ENCODE peak calls at places on chromosome 17, in eight cellular contexts. M is heart right ventricle, Y is psoas muscle, H is transverse colon, L is OCI-LY7, Q is tibial artery, F is stomach, S is Peyer's patch. W is an unnamed sample. For H3K4me1, the result is how much of the 10 kb centered on the place peaks cover.

GRCh38 chr17:77476920-77477805 is 336.4 kb downstream of the SEC14L1 start:
- DNase-seq in M (peak), F (peak), Y (peak), L (peak), Q (peak), S (no peak), H (peak), W (peak)

GRCh38 chr17:28391401-28391800 is 14.6 kb downstream of the SLC46A1 start:
- DNase-seq in H (no peak), S (no peak), F (no peak), Y (no peak), M (no peak), L (no peak), Q (no peak), W (no peak)

GRCh38 chr17:74767111-74767516 is 9.0 kb downstream of the NAT9 start:
- DNase-seq in M (no peak), L (no peak), Y (no peak), Q (no peak), F (no peak), S (no peak), H (no peak), W (no peak)

GRCh38 chr17:6084226-6085161 is 14.3 kb downstream of the WSCD1 start:
- DNase-seq in Y (peak), H (no peak), L (no peak), S (no peak), F (no peak), M (no peak), Q (no peak), W (no peak)

GRCh38 chr17:63033142-63033541 is 67.1 kb downstream of the TANC2 start:
- DNase-seq in M (no peak), S (no peak), L (no peak), Q (no peak), Y (no peak), F (no peak), H (no peak), W (no peak)

GRCh38 chr17:4800462-4801185 is 1.5 kb downstream of the C17orf114 start:
- DNase-seq in L (no peak), Y (no peak), F (no peak), M (no peak), S (no peak), Q (no peak), H (no peak), W (no peak)

GRCh38 chr17:52383493-52384100 is 225.1 kb upstream of the CA10 start:
- DNase-seq in Y (no peak), H (peak), S (no peak), Q (no peak), F (peak), L (peak), M (peak), W (peak)

GRCh38 chr17:65783845-65784334 is 222.4 kb upstream of the AXIN2 start:
- DNase-seq in H (peak), M (no peak), L (no peak), Y (no peak), Q (no peak), F (no peak), S (no peak), W (no peak)

GRCh38 chr17:82872591-82873520 is 33.0 kb upstream of the ZNF750 start:
- DNase-seq in F (no peak), M (no peak), Y (no peak), Q (no peak), S (peak), H (no peak), L (peak), W (no peak)

GRCh38 chr17:16313159-16314090 is 39.8 kb downstream of the CENPV start:
- DNase-seq in L (no peak), F (no peak), Y (no peak), H (no peak), S (no peak), M (no peak), Q (no peak), W (no peak)

GRCh38 chr17:65588194-65588808 is 26.9 kb upstream of the AXIN2 start:
- DNase-seq in Y (no peak), S (no peak), F (peak), H (peak), L (peak), Q (no peak), M (no peak), W (peak)

GRCh38 chr17:78764871-78765270 is 17.2 kb downstream of the CYTH1 start:
- DNase-seq in S (no peak), L (no peak), Q (no peak), H (no peak), F (no peak), M (no peak), Y (no peak), W (no peak)

GRCh38 chr17:7839199-7839889 is 5.3 kb downstream of the KDM6B start:
- DNase-seq in Y (no peak), S (no peak), L (peak), F (no peak), H (peak), M (no peak), Q (no peak), W (peak)

GRCh38 chr17:82114447-82114846 is 16.4 kb upstream of the FASN start:
- DNase-seq in L (no peak), Q (no peak), H (no peak), S (no peak), F (no peak), Y (no peak), M (no peak), W (no peak)

GRCh38 chr17:28124962-28125361 is 82.5 kb downstream of the NLK start:
- DNase-seq in S (no peak), F (no peak), M (no peak), Y (no peak), L (no peak), H (no peak), Q (no peak), W (no peak)

GRCh38 chr17:66850692-66851091 is 15.8 kb downstream of the CACNG5 start:
- DNase-seq in H (no peak), L (no peak), Y (no peak), Q (no peak), S (no peak), M (no peak), F (no peak), W (no peak)

GRCh38 chr17:83065660-83066542 is 13.5 kb upstream of the METRNL start:
- DNase-seq in Y (no peak), F (peak), M (no peak), S (no peak), H (peak), L (no peak), Q (no peak), W (no peak)

GRCh38 chr17:28334176-28334575 is 1.1 kb downstream of the IFT20 start:
- DNase-seq in L (no peak), Q (no peak), Y (no peak), H (no peak), S (no peak), F (no peak), M (no peak), W (no peak)

GRCh38 chr17:51228177-51228576 is 31.7 kb downstream of the MBTD1 start:
- DNase-seq in H (no peak), L (no peak), S (no peak), Q (no peak), M (no peak), Y (no peak), F (no peak), W (no peak)

GRCh38 chr17:66549731-66550207 is 247.4 kb downstream of the PRKCA start:
- DNase-seq in Q (no peak), S (no peak), H (no peak), L (no peak), F (no peak), Y (no peak), M (no peak), W (no peak)

GRCh38 chr17:49106366-49107210 is 26.0 kb upstream of the B4GALNT2 start:
- DNase-seq in Y (no peak), H (no peak), S (no peak), M (no peak), L (no peak), Q (no peak), F (no peak), W (no peak)

GRCh38 chr17:9256361-9256943 is 235.1 kb downstream of the NTN1 start:
- DNase-seq in S (no peak), H (no peak), M (no peak), F (no peak), L (no peak), Q (no peak), Y (no peak), W (no peak)

GRCh38 chr17:80068301-80069160 is 32.1 kb downstream of the CCDC40 start:
- DNase-seq in L (no peak), Y (peak), S (no peak), M (peak), Q (no peak), H (no peak), F (peak), W (no peak)

GRCh38 chr17:55772086-55772485 is 21.2 kb downstream of the PCTP start:
- DNase-seq in S (no peak), F (no peak), Y (no peak), L (no peak), H (no peak), Q (no peak), M (no peak), W (no peak)
- TF ChIP-seq CTCF in S (no peak), F (no peak), Y (no peak), L (peak), H (no peak), Q (no peak), M (no peak), W (no peak)

DNA sequence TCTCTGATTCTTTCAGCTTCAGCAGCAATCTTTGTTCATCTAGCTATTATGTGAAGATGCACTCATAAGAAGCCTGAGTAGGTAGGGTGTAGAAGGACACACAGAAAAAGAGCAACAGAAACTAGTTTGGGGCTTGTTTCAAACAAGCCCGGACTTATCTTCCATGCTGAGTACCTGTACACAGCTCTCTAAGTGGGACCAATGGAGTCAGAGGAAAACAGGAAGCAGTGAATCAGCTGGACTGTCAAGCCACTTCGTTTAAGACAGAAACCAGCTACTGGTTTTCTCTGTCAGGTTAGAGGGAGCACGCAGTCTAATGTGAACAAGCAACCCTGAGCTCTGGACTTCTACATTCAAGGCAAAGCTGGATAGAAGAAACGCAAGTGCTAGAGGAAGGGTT is 16.0 kb downstream of the MAP2K6 start:
- DNase-seq in S (no peak), Y (no peak), H (no peak), M (no peak), L (no peak), F (no peak), Q (no peak), W (no peak)
- H3K4me1 ChIP-seq in S (under half), Y (under half), H (half or more), M (under half), L (under half), F (under half), Q (under half), W (under half)

GRCh38 chr17:43879723-43880419 is 27.5 kb downstream of the MPP2 start:
- DNase-seq in F (no peak), M (no peak), Q (no peak), Y (no peak), S (no peak), L (no peak), H (no peak), W (no peak)

GRCh38 chr17:43878260-43879082 is 28.9 kb downstream of the MPP2 start:
- DNase-seq in L (peak), F (peak), Y (peak), Q (peak), S (peak), M (peak), H (peak), W (peak)

GRCh38 chr17:43881758-43882505 is 25.4 kb downstream of the MPP2 start:
- DNase-seq in F (no peak), Q (no peak), S (no peak), Y (no peak), M (no peak), L (no peak), H (no peak), W (no peak)

GRCh38 chr17:43881176-43881575 is 26.2 kb downstream of the MPP2 start:
- DNase-seq in M (no peak), L (no peak), Y (no peak), S (no peak), H (no peak), Q (no peak), F (no peak), W (no peak)

GRCh38 chr17:43880420-43880991 is 26.8 kb downstream of the MPP2 start:
- DNase-seq in Y (peak), Q (no peak), F (peak), L (peak), M (no peak), H (peak), S (peak), W (no peak)
- TF ChIP-seq CTCF in Y (peak), Q (peak), F (peak), L (peak), M (peak), H (peak), S (peak), W (no peak)

GRCh38 chr17:42414782-42415409 is 8.2 kb downstream of the CAVIN1 start:
- DNase-seq in M (no peak), F (no peak), L (peak), H (no peak), Y (no peak), S (peak), Q (no peak), W (peak)

GRCh38 chr17:42411321-42411820 is 11.7 kb downstream of the CAVIN1 start:
- DNase-seq in L (no peak), Q (no peak), H (no peak), M (no peak), S (no peak), F (no peak), Y (no peak), W (no peak)

GRCh38 chr17:42411905-42412679 is 11.0 kb downstream of the CAVIN1 start:
- DNase-seq in H (no peak), M (no peak), L (no peak), F (no peak), S (no peak), Y (no peak), Q (no peak), W (no peak)

GRCh38 chr17:42409467-42410351 is 13.3 kb downstream of the CAVIN1 start:
- DNase-seq in Y (peak), M (no peak), L (no peak), S (no peak), F (peak), H (peak), Q (peak), W (peak)

GRCh38 chr17:42413464-42414040 is 9.5 kb downstream of the CAVIN1 start:
- DNase-seq in M (no peak), S (no peak), F (no peak), Y (no peak), Q (no peak), L (no peak), H (no peak), W (no peak)
- H3K4me1 ChIP-seq in M (half or more), S (under half), F (half or more), Y (half or more), Q (half or more), L (under half), H (half or more), W (under half)

GRCh38 chr17:64354396-64354795 is 36.3 kb downstream of the PECAM1 start:
- DNase-seq in Y (no peak), F (no peak), M (no peak), L (no peak), H (no peak), Q (peak), S (no peak), W (no peak)
- TF ChIP-seq CTCF in Y (no peak), F (no peak), M (no peak), L (no peak), H (no peak), Q (no peak), S (no peak), W (no peak)

GRCh38 chr17:29588561-29589411 is 662 bp downstream of the GIT1 start:
- DNase-seq in F (no peak), H (peak), L (peak), S (peak), Q (no peak), M (peak), Y (peak), W (no peak)
- H3K4me1 ChIP-seq in F (half or more), H (half or more), L (half or more), S (under half), Q (half or more), M (half or more), Y (half or more), W (under half)

DNA sequence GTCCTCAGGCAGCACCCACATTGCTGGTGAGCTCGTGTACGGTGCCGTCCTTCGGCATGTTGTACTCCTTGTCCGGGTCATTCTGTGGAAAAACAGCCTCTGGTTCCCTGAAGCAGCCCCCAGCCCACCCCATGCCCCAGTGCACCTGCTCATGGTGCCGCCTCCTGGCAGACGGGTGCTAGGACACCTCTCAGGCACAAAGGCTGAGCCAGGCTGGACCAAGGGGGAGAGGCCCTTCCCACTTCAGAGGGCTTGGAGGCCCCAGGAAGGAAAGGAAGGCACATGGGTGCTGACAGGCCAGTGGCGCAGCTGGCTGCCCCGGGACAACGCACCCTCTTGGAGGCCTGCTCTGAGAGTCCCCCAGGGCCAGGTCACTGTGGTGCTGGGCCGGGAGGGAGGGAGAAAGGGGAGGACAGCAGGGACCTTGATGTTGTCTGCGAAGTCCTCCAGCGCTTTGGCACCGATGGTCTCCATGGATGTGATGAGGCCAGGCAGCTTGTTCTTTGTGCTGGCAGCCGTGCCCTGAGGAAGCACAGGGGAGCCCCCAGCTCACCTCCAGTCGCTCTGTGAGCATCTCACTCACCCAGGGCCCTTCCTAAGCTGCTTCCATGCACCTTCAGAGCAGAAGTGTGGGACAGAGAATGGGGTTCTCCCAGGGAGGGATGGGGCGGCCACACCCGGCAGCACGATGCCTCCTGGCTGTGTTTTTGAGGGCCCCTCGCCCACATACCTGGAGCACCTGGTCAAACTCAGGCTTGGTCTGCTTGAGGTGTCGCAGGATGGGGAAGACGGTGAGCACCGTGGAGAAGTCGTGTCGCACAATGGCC is 9.3 kb downstream of the ZACN start:
- DNase-seq in M (no peak), L (peak), Q (no peak), F (no peak), Y (no peak), H (no peak), S (no peak), W (no peak)
- TF ChIP-seq CTCF in M (no peak), L (peak), Q (no peak), F (no peak), Y (no peak), H (no peak), S (no peak), W (no peak)

W was measured in lung.